ENCODE peak calls at places on chromosomes 7 and 10, in ten cellular contexts. One of them, this sample, is unnamed.

GRCh38 chr7:4268040-4268965 is 413.8 kb upstream of the FOXK1 start:
- DNase-seq in bronchial epithelial cell: no peak
- DNase-seq in naive thymus-derived CD8-positive, alpha-beta T cell: no peak
- DNase-seq in Caki2: no peak
- DNase-seq in fibroblast of gingiva: no peak
- DNase-seq in substantia nigra: no peak
- DNase-seq in LHCN-M2: no peak
- DNase-seq in NCI-H1105 treated with DMSO at 0.1 percent for 48 hours: no peak
- DNase-seq in ecto neural progenitor cell: peak; percentile 43
- DNase-seq in glutamatergic neuron: no peak
- DNase-seq in this sample: no peak

GRCh38 chr7:134500406-134500805 is 27.0 kb upstream of the AKR1B10 start:
- DNase-seq in bronchial epithelial cell: no peak
- DNase-seq in naive thymus-derived CD8-positive, alpha-beta T cell: no peak
- DNase-seq in Caki2: no peak
- DNase-seq in fibroblast of gingiva: no peak
- DNase-seq in substantia nigra: no peak
- DNase-seq in LHCN-M2: no peak
- DNase-seq in NCI-H1105 treated with DMSO at 0.1 percent for 48 hours: no peak
- DNase-seq in ecto neural progenitor cell: no peak
- DNase-seq in glutamatergic neuron: no peak
- DNase-seq in this sample: no peak

GRCh38 chr7:29612596-29612995 is 49.0 kb downstream of the PRR15 start:
- DNase-seq in bronchial epithelial cell: no peak
- DNase-seq in naive thymus-derived CD8-positive, alpha-beta T cell: no peak
- DNase-seq in Caki2: no peak
- DNase-seq in fibroblast of gingiva: peak; percentile 67
- DNase-seq in substantia nigra: no peak
- DNase-seq in LHCN-M2: peak; percentile 31
- DNase-seq in NCI-H1105 treated with DMSO at 0.1 percent for 48 hours: no peak
- DNase-seq in ecto neural progenitor cell: no peak
- DNase-seq in glutamatergic neuron: no peak
- DNase-seq in this sample: no peak

GRCh38 chr7:27064681-27065080 is 31.1 kb downstream of the HOXA1 start:
- DNase-seq in bronchial epithelial cell: no peak
- DNase-seq in naive thymus-derived CD8-positive, alpha-beta T cell: no peak
- DNase-seq in Caki2: no peak
- DNase-seq in fibroblast of gingiva: peak; percentile 6
- DNase-seq in substantia nigra: no peak
- DNase-seq in LHCN-M2: no peak
- DNase-seq in NCI-H1105 treated with DMSO at 0.1 percent for 48 hours: no peak
- DNase-seq in ecto neural progenitor cell: no peak
- DNase-seq in glutamatergic neuron: no peak
- DNase-seq in this sample: no peak

GRCh38 chr7:117279203-117279602 is 43.7 kb downstream of the WNT2 start:
- DNase-seq in bronchial epithelial cell: no peak
- DNase-seq in naive thymus-derived CD8-positive, alpha-beta T cell: no peak
- DNase-seq in Caki2: no peak
- DNase-seq in fibroblast of gingiva: no peak
- DNase-seq in substantia nigra: no peak
- DNase-seq in LHCN-M2: no peak
- DNase-seq in NCI-H1105 treated with DMSO at 0.1 percent for 48 hours: no peak
- DNase-seq in ecto neural progenitor cell: no peak
- DNase-seq in glutamatergic neuron: no peak
- DNase-seq in this sample: no peak

GRCh38 chr10:123655763-123656162 is 10.4 kb upstream of the GPR26 start:
- DNase-seq in bronchial epithelial cell: no peak
- DNase-seq in naive thymus-derived CD8-positive, alpha-beta T cell: no peak
- DNase-seq in Caki2: no peak
- DNase-seq in fibroblast of gingiva: no peak
- DNase-seq in substantia nigra: no peak
- DNase-seq in LHCN-M2: no peak
- DNase-seq in NCI-H1105 treated with DMSO at 0.1 percent for 48 hours: no peak
- DNase-seq in ecto neural progenitor cell: no peak
- DNase-seq in glutamatergic neuron: no peak
- DNase-seq in this sample: no peak

GRCh38 chr7:69751026-69751425 is 152.8 kb downstream of the AUTS2 start:
- DNase-seq in bronchial epithelial cell: no peak
- DNase-seq in naive thymus-derived CD8-positive, alpha-beta T cell: no peak
- DNase-seq in Caki2: no peak
- DNase-seq in fibroblast of gingiva: no peak
- DNase-seq in substantia nigra: no peak
- DNase-seq in LHCN-M2: no peak
- DNase-seq in NCI-H1105 treated with DMSO at 0.1 percent for 48 hours: no peak
- DNase-seq in ecto neural progenitor cell: no peak
- DNase-seq in glutamatergic neuron: no peak
- DNase-seq in this sample: no peak

GRCh38 chr7:19144661-19145428 is at the start of gene FERD3L:
- DNase-seq in bronchial epithelial cell: no peak
- DNase-seq in naive thymus-derived CD8-positive, alpha-beta T cell: no peak
- DNase-seq in Caki2: no peak
- DNase-seq in fibroblast of gingiva: no peak
- DNase-seq in substantia nigra: no peak
- DNase-seq in LHCN-M2: no peak
- DNase-seq in NCI-H1105 treated with DMSO at 0.1 percent for 48 hours: no peak
- DNase-seq in ecto neural progenitor cell: peak; percentile 59
- DNase-seq in glutamatergic neuron: peak; percentile 62
- DNase-seq in this sample: no peak

GRCh38 chr7:91353923-91354322 is 89.7 kb downstream of the FZD1 start:
- DNase-seq in bronchial epithelial cell: no peak
- DNase-seq in naive thymus-derived CD8-positive, alpha-beta T cell: no peak
- DNase-seq in Caki2: no peak
- DNase-seq in fibroblast of gingiva: no peak
- DNase-seq in substantia nigra: no peak
- DNase-seq in LHCN-M2: no peak
- DNase-seq in NCI-H1105 treated with DMSO at 0.1 percent for 48 hours: no peak
- DNase-seq in ecto neural progenitor cell: no peak
- DNase-seq in glutamatergic neuron: no peak
- DNase-seq in this sample: no peak

GRCh38 chr7:5591547-5591899 is 167.9 kb upstream of the TNRC18 start:
- DNase-seq in bronchial epithelial cell: no peak
- DNase-seq in naive thymus-derived CD8-positive, alpha-beta T cell: no peak
- DNase-seq in Caki2: peak; percentile 95
- DNase-seq in fibroblast of gingiva: peak; percentile 63
- DNase-seq in substantia nigra: no peak
- DNase-seq in LHCN-M2: peak; percentile 96
- DNase-seq in NCI-H1105 treated with DMSO at 0.1 percent for 48 hours: no peak
- DNase-seq in ecto neural progenitor cell: no peak
- DNase-seq in glutamatergic neuron: no peak
- DNase-seq in this sample: no peak

GRCh38 chr7:50251765-50252164 is 52.8 kb upstream of the IKZF1 start:
- DNase-seq in bronchial epithelial cell: no peak
- DNase-seq in naive thymus-derived CD8-positive, alpha-beta T cell: no peak
- DNase-seq in Caki2: no peak
- DNase-seq in fibroblast of gingiva: no peak
- DNase-seq in substantia nigra: no peak
- DNase-seq in LHCN-M2: no peak
- DNase-seq in NCI-H1105 treated with DMSO at 0.1 percent for 48 hours: no peak
- DNase-seq in ecto neural progenitor cell: no peak
- DNase-seq in glutamatergic neuron: no peak
- DNase-seq in this sample: no peak

GRCh38 chr7:84950836-84951235 is 236.0 kb downstream of the SEMA3D start:
- DNase-seq in bronchial epithelial cell: peak; percentile 47
- DNase-seq in naive thymus-derived CD8-positive, alpha-beta T cell: no peak
- DNase-seq in Caki2: peak; percentile 1
- DNase-seq in fibroblast of gingiva: no peak
- DNase-seq in substantia nigra: no peak
- DNase-seq in LHCN-M2: peak; percentile 59
- DNase-seq in NCI-H1105 treated with DMSO at 0.1 percent for 48 hours: no peak
- DNase-seq in ecto neural progenitor cell: no peak
- DNase-seq in glutamatergic neuron: no peak
- DNase-seq in this sample: no peak

GRCh38 chr10:78196964-78197363 is 163.3 kb downstream of the RPS24 start:
- DNase-seq in bronchial epithelial cell: peak; percentile 94
- DNase-seq in naive thymus-derived CD8-positive, alpha-beta T cell: no peak
- DNase-seq in Caki2: peak; percentile 57
- DNase-seq in fibroblast of gingiva: peak; percentile 6
- DNase-seq in substantia nigra: no peak
- DNase-seq in LHCN-M2: peak; percentile 21
- DNase-seq in NCI-H1105 treated with DMSO at 0.1 percent for 48 hours: no peak
- DNase-seq in ecto neural progenitor cell: no peak
- DNase-seq in glutamatergic neuron: no peak
- DNase-seq in this sample: no peak

GRCh38 chr7:150514748-150515222 is at the start of gene GIMAP7:
- DNase-seq in bronchial epithelial cell: no peak
- DNase-seq in naive thymus-derived CD8-positive, alpha-beta T cell: peak; percentile 47
- DNase-seq in Caki2: no peak
- DNase-seq in fibroblast of gingiva: no peak
- DNase-seq in substantia nigra: no peak
- DNase-seq in LHCN-M2: no peak
- DNase-seq in NCI-H1105 treated with DMSO at 0.1 percent for 48 hours: no peak
- DNase-seq in ecto neural progenitor cell: no peak
- DNase-seq in glutamatergic neuron: no peak
- DNase-seq in this sample: no peak

GRCh38 chr10:67119648-67120047 is 193.8 kb downstream of the LRRTM3 start:
- DNase-seq in bronchial epithelial cell: no peak
- DNase-seq in naive thymus-derived CD8-positive, alpha-beta T cell: no peak
- DNase-seq in Caki2: no peak
- DNase-seq in fibroblast of gingiva: no peak
- DNase-seq in substantia nigra: no peak
- DNase-seq in LHCN-M2: no peak
- DNase-seq in NCI-H1105 treated with DMSO at 0.1 percent for 48 hours: no peak
- DNase-seq in ecto neural progenitor cell: no peak
- DNase-seq in glutamatergic neuron: no peak
- DNase-seq in this sample: no peak

GRCh38 chr7:2066251-2066919 is 166.4 kb downstream of the MAD1L1 start:
- DNase-seq in bronchial epithelial cell: no peak
- DNase-seq in naive thymus-derived CD8-positive, alpha-beta T cell: peak; percentile 45
- DNase-seq in Caki2: no peak
- DNase-seq in fibroblast of gingiva: no peak
- DNase-seq in substantia nigra: no peak
- DNase-seq in LHCN-M2: no peak
- DNase-seq in NCI-H1105 treated with DMSO at 0.1 percent for 48 hours: no peak
- DNase-seq in ecto neural progenitor cell: no peak
- DNase-seq in glutamatergic neuron: peak; percentile 51
- DNase-seq in this sample: no peak

GRCh38 chr7:81956520-81956919 is 186.7 kb upstream of the HGF start:
- DNase-seq in bronchial epithelial cell: peak; percentile 17
- DNase-seq in naive thymus-derived CD8-positive, alpha-beta T cell: no peak
- DNase-seq in Caki2: no peak
- DNase-seq in fibroblast of gingiva: peak; percentile 65
- DNase-seq in substantia nigra: no peak
- DNase-seq in LHCN-M2: peak; percentile 68
- DNase-seq in NCI-H1105 treated with DMSO at 0.1 percent for 48 hours: peak; percentile 30
- DNase-seq in ecto neural progenitor cell: no peak
- DNase-seq in glutamatergic neuron: no peak
- DNase-seq in this sample: peak; percentile 45

GRCh38 chr10:24969732-24970330 is 17.4 kb upstream of the PRTFDC1 start:
- DNase-seq in bronchial epithelial cell: no peak
- DNase-seq in naive thymus-derived CD8-positive, alpha-beta T cell: no peak
- DNase-seq in Caki2: no peak
- DNase-seq in fibroblast of gingiva: peak; percentile 65
- DNase-seq in substantia nigra: no peak
- DNase-seq in LHCN-M2: no peak
- DNase-seq in NCI-H1105 treated with DMSO at 0.1 percent for 48 hours: no peak
- DNase-seq in ecto neural progenitor cell: no peak
- DNase-seq in glutamatergic neuron: no peak
- DNase-seq in this sample: no peak

GRCh38 chr10:49353026-49353894 is 42.6 kb downstream of the DRGX start:
- DNase-seq in bronchial epithelial cell: no peak
- DNase-seq in naive thymus-derived CD8-positive, alpha-beta T cell: no peak
- DNase-seq in Caki2: no peak
- DNase-seq in fibroblast of gingiva: no peak
- DNase-seq in substantia nigra: no peak
- DNase-seq in LHCN-M2: no peak
- DNase-seq in NCI-H1105 treated with DMSO at 0.1 percent for 48 hours: no peak
- DNase-seq in ecto neural progenitor cell: no peak
- DNase-seq in glutamatergic neuron: no peak
- DNase-seq in this sample: no peak

GRCh38 chr10:84008878-84009277 is 130.4 kb upstream of the GHITM start:
- DNase-seq in bronchial epithelial cell: no peak
- DNase-seq in naive thymus-derived CD8-positive, alpha-beta T cell: no peak
- DNase-seq in Caki2: peak; percentile 17
- DNase-seq in fibroblast of gingiva: no peak
- DNase-seq in substantia nigra: no peak
- DNase-seq in LHCN-M2: no peak
- DNase-seq in NCI-H1105 treated with DMSO at 0.1 percent for 48 hours: no peak
- DNase-seq in ecto neural progenitor cell: peak; percentile 56
- DNase-seq in glutamatergic neuron: peak; percentile 44
- DNase-seq in this sample: no peak

GRCh38 chr10:478471-479245 is 210.8 kb downstream of the DIP2C start:
- DNase-seq in bronchial epithelial cell: peak; percentile 40
- DNase-seq in naive thymus-derived CD8-positive, alpha-beta T cell: no peak
- DNase-seq in Caki2: no peak
- DNase-seq in fibroblast of gingiva: no peak
- DNase-seq in substantia nigra: no peak
- DNase-seq in LHCN-M2: no peak
- DNase-seq in NCI-H1105 treated with DMSO at 0.1 percent for 48 hours: no peak
- DNase-seq in ecto neural progenitor cell: no peak
- DNase-seq in glutamatergic neuron: no peak
- DNase-seq in this sample: no peak

GRCh38 chr7:1848911-1849311 is 178.8 kb downstream of the ELFN1 start:
- DNase-seq in bronchial epithelial cell: no peak
- DNase-seq in naive thymus-derived CD8-positive, alpha-beta T cell: no peak
- DNase-seq in Caki2: no peak
- DNase-seq in fibroblast of gingiva: no peak
- DNase-seq in substantia nigra: no peak
- DNase-seq in LHCN-M2: no peak
- DNase-seq in NCI-H1105 treated with DMSO at 0.1 percent for 48 hours: no peak
- DNase-seq in ecto neural progenitor cell: no peak
- DNase-seq in glutamatergic neuron: peak; percentile 15
- DNase-seq in this sample: no peak

GRCh38 chr7:84231157-84231556 is 36.6 kb upstream of the SEMA3A start:
- DNase-seq in bronchial epithelial cell: peak; percentile 63
- DNase-seq in naive thymus-derived CD8-positive, alpha-beta T cell: no peak
- DNase-seq in Caki2: no peak
- DNase-seq in fibroblast of gingiva: no peak
- DNase-seq in substantia nigra: no peak
- DNase-seq in LHCN-M2: peak; percentile 59
- DNase-seq in NCI-H1105 treated with DMSO at 0.1 percent for 48 hours: no peak
- DNase-seq in ecto neural progenitor cell: no peak
- DNase-seq in glutamatergic neuron: no peak
- DNase-seq in this sample: no peak

GRCh38 chr7:22001345-22002004 is 55.8 kb upstream of the CDCA7L start:
- DNase-seq in bronchial epithelial cell: peak; percentile 92
- DNase-seq in naive thymus-derived CD8-positive, alpha-beta T cell: peak; percentile 37
- DNase-seq in Caki2: peak; percentile 64
- DNase-seq in fibroblast of gingiva: peak; percentile 43
- DNase-seq in substantia nigra: no peak
- DNase-seq in LHCN-M2: peak; percentile 71
- DNase-seq in NCI-H1105 treated with DMSO at 0.1 percent for 48 hours: peak; percentile 58
- DNase-seq in ecto neural progenitor cell: no peak
- DNase-seq in glutamatergic neuron: no peak
- DNase-seq in this sample: peak; percentile 77

GRCh38 chr10:33122014-33122788 is 164.2 kb upstream of the ITGB1 start:
- DNase-seq in bronchial epithelial cell: no peak
- DNase-seq in naive thymus-derived CD8-positive, alpha-beta T cell: no peak
- DNase-seq in Caki2: no peak
- DNase-seq in fibroblast of gingiva: peak; percentile 98
- DNase-seq in substantia nigra: no peak
- DNase-seq in LHCN-M2: peak; percentile 59
- DNase-seq in NCI-H1105 treated with DMSO at 0.1 percent for 48 hours: no peak
- DNase-seq in ecto neural progenitor cell: no peak
- DNase-seq in glutamatergic neuron: no peak
- DNase-seq in this sample: no peak

GRCh38 chr10:101818958-101819633 is 852 bp upstream of the OGA start:
- DNase-seq in bronchial epithelial cell: peak; percentile 75
- DNase-seq in naive thymus-derived CD8-positive, alpha-beta T cell: no peak
- DNase-seq in Caki2: no peak
- DNase-seq in fibroblast of gingiva: no peak
- DNase-seq in substantia nigra: no peak
- DNase-seq in LHCN-M2: no peak
- DNase-seq in NCI-H1105 treated with DMSO at 0.1 percent for 48 hours: no peak
- DNase-seq in ecto neural progenitor cell: no peak
- DNase-seq in glutamatergic neuron: no peak
- DNase-seq in this sample: no peak

GRCh38 chr10:17062009-17062408 is 67.6 kb downstream of the CUBN start:
- DNase-seq in bronchial epithelial cell: peak; percentile 85
- DNase-seq in naive thymus-derived CD8-positive, alpha-beta T cell: no peak
- DNase-seq in Caki2: peak; percentile 76
- DNase-seq in fibroblast of gingiva: peak; percentile 64
- DNase-seq in substantia nigra: no peak
- DNase-seq in LHCN-M2: peak; percentile 90
- DNase-seq in NCI-H1105 treated with DMSO at 0.1 percent for 48 hours: no peak
- DNase-seq in ecto neural progenitor cell: no peak
- DNase-seq in glutamatergic neuron: no peak
- DNase-seq in this sample: no peak

GRCh38 chr7:102321351-102322201 is 34.7 kb downstream of the SPDYE6 start:
- DNase-seq in bronchial epithelial cell: no peak
- DNase-seq in naive thymus-derived CD8-positive, alpha-beta T cell: no peak
- DNase-seq in Caki2: no peak
- DNase-seq in fibroblast of gingiva: no peak
- DNase-seq in substantia nigra: no peak
- DNase-seq in LHCN-M2: no peak
- DNase-seq in NCI-H1105 treated with DMSO at 0.1 percent for 48 hours: no peak
- DNase-seq in ecto neural progenitor cell: peak; percentile 68
- DNase-seq in glutamatergic neuron: peak; percentile 65
- DNase-seq in this sample: no peak